ENCODE peak calls at places on chromosome 13, in eight cellular contexts. W, N, X, B, D, E, C and A are unnamed samples.

GRCh38 chr13:99380402-99380801 is 73.2 kb upstream of the GPR183 start:
- DNase-seq in E (no peak), N (no peak), X (no peak), B (no peak), D (no peak), W (no peak), C (no peak), A (no peak)

GRCh38 chr13:84896128-84896527 is 903.1 kb downstream of the SLITRK6 start:
- DNase-seq in B (no peak), W (no peak), D (peak), N (peak), X (peak), E (peak), C (peak), A (peak)

GRCh38 chr13:37340911-37341670 is 235.6 kb upstream of the CSNK1A1L start:
- DNase-seq in X (no peak), W (no peak), N (no peak), E (no peak), D (no peak), C (no peak), B (no peak), A (no peak)

GRCh38 chr13:83414393-83414792 is 467.9 kb downstream of the SLITRK1 start:
- DNase-seq in N (no peak), W (no peak), E (no peak), X (no peak), B (no peak), C (no peak), D (no peak), A (no peak)

GRCh38 chr13:36815069-36815468 is 4.0 kb upstream of the RFXAP start:
- DNase-seq in W (no peak), N (no peak), X (no peak), B (no peak), D (no peak), C (no peak), E (no peak), A (no peak)

GRCh38 chr13:77760893-77761292 is 63.4 kb downstream of the SLAIN1 start:
- DNase-seq in X (no peak), E (no peak), D (no peak), N (no peak), B (no peak), C (no peak), W (no peak), A (no peak)

GRCh38 chr13:79386125-79386822 is 19.8 kb downstream of the RBM26 start:
- DNase-seq in E (no peak), C (no peak), B (no peak), N (no peak), D (no peak), W (no peak), X (no peak), A (no peak)

GRCh38 chr13:38483623-38484022 is 134.0 kb downstream of the UFM1 start:
- DNase-seq in W (no peak), C (no peak), E (no peak), X (no peak), D (no peak), B (no peak), N (no peak), A (no peak)

GRCh38 chr13:45950343-45950995 is 98.9 kb upstream of the SIAH3 start:
- DNase-seq in X (no peak), D (no peak), N (no peak), C (no peak), E (no peak), W (no peak), B (no peak), A (no peak)

GRCh38 chr13:111338841-111339240 is 18.4 kb downstream of the TEX29 start:
- DNase-seq in W (no peak), N (no peak), E (no peak), B (no peak), D (no peak), C (no peak), X (no peak), A (no peak)

GRCh38 chr13:97225533-97225932 is 3.4 kb downstream of the MBNL2 start:
- DNase-seq in B (no peak), W (no peak), N (no peak), D (no peak), C (no peak), E (no peak), X (no peak), A (no peak)

GRCh38 chr13:99104396-99104795 is 96.3 kb upstream of the UBAC2 start:
- DNase-seq in W (no peak), C (no peak), E (no peak), B (no peak), X (no peak), D (no peak), N (no peak), A (no peak)

GRCh38 chr13:24407844-24408243 is 98.5 kb downstream of the C1QTNF9 start:
- DNase-seq in X (no peak), E (no peak), W (no peak), C (peak), D (no peak), B (no peak), N (no peak), A (no peak)

GRCh38 chr13:24406524-24406923 is 97.1 kb downstream of the C1QTNF9 start:
- DNase-seq in C (no peak), E (no peak), D (no peak), W (no peak), B (no peak), N (no peak), X (no peak), A (no peak)
- H3K4me3 ChIP-seq in C (no peak), E (no peak), D (no peak), W (no peak), B (no peak), N (no peak), X (no peak), A (no peak)

GRCh38 chr13:31067416-31068118 is 94.1 kb downstream of the HSPH1 start:
- DNase-seq in B (no peak), W (no peak), X (no peak), E (no peak), D (peak), N (no peak), C (no peak), A (peak)

GRCh38 chr13:31068119-31068423 is 93.6 kb downstream of the HSPH1 start:
- DNase-seq in X (no peak), W (no peak), C (no peak), N (no peak), D (no peak), B (no peak), E (no peak), A (no peak)

GRCh38 chr13:31073859-31074718 is 87.6 kb downstream of the HSPH1 start:
- DNase-seq in B (no peak), W (no peak), X (no peak), E (no peak), C (peak), N (no peak), D (peak), A (peak)

GRCh38 chr13:31072041-31072440 is 89.7 kb downstream of the HSPH1 start:
- DNase-seq in E (no peak), N (no peak), X (no peak), D (no peak), C (no peak), B (no peak), W (no peak), A (peak)

DNA sequence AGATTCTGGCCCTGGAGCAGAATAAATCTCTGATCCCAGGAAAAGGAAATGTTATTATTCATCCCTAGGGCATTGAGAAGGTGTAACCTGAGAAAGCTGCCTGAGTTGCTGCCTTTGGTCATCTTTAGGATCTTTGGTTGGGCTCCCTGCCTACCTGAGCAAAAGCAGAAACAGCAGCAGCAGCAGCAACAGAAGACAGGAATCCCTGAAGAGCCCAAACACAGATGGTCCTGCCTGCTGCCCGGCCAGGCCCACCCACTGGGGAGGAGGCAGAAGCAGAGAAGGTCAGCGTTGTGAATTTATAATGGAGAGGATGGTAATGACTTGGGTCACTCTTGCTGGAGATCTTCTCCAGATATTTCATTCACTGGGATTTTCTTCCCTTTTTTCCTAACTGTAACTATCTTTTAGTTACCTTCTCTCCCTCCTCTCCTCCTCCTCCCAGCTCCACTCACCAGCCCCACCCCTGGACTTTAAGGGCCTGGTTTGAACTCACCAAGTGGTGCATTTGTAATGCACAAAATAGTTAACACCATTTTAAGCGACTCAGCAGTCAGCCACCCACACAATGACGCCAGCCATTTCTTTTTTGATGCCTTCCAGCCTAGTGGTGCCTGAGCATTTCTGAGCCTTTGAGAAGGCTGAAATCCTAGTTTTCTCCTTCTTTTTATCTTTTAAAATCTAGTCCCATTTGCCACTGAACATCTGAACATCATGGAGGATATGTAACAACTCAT is 91.7 kb downstream of the HSPH1 start:
- DNase-seq in C (no peak), D (no peak), W (no peak), B (no peak), X (no peak), E (no peak), N (no peak), A (no peak)
- TF ChIP-seq CTCF in C (no peak), D (no peak), W (no peak), B (no peak), X (no peak), E (no peak), N (no peak), A (no peak)

GRCh38 chr13:110126391-110126961 is 180.5 kb downstream of the COL4A1 start:
- DNase-seq in C (peak), W (no peak), E (peak), D (peak), X (peak), N (peak), B (peak), A (peak)
- H3K4me3 ChIP-seq in C (no peak), W (peak), E (peak), D (peak), X (no peak), N (peak), B (peak), A (no peak)

GRCh38 chr13:101474419-101474957 is 22.0 kb downstream of the ITGBL1 start:
- DNase-seq in D (peak), E (peak), C (peak), W (no peak), B (no peak), X (peak), N (no peak), A (peak)
- TF ChIP-seq CTCF in D (peak), E (peak), C (peak), W (no peak), B (peak), X (peak), N (peak), A (peak)